ENCODE peak calls at places on chromosomes 3 and 15, in nine cellular contexts. Y is cardiac muscle cell, J is A673, M is A549, L is body of pancreas, A is SK-N-SH, N is HCT116, E is psoas muscle, S is right lobe of liver. V is an unnamed sample.

GRCh38 chr15:82805994-82806406 is at the start of gene FSD2:
- DNase-seq in Y (no peak), J (no peak), M (no peak), L (no peak), A (no peak), N (no peak), E (peak), S (no peak), V (no peak)

GRCh38 chr15:92645731-92646130 is 9.8 kb downstream of the FAM174B start:
- DNase-seq in Y (no peak), J (no peak), M (no peak), L (no peak), A (no peak), N (no peak), E (no peak), S (no peak), V (no peak)

GRCh38 chr3:134462236-134463059 is 23.3 kb downstream of the ANAPC13 start:
- DNase-seq in Y (peak), J (no peak), M (no peak), L (no peak), A (no peak), N (no peak), E (no peak), S (no peak), V (no peak)

GRCh38 chr15:94467034-94467433 is 235.7 kb downstream of the MCTP2 start:
- DNase-seq in Y (no peak), J (no peak), M (no peak), L (no peak), A (no peak), N (no peak), E (no peak), S (no peak), V (no peak)

GRCh38 chr3:34176723-34177122 is 378.3 kb downstream of the PDCD6IP start:
- DNase-seq in Y (no peak), J (no peak), M (no peak), L (no peak), A (no peak), N (no peak), E (no peak), S (no peak), V (no peak)

GRCh38 chr3:94543161-94543560 is 480.3 kb downstream of the NSUN3 start:
- DNase-seq in Y (no peak), J (no peak), M (no peak), L (no peak), A (no peak), N (no peak), E (no peak), S (no peak), V (no peak)

GRCh38 chr3:134189848-134190247 is 60.8 kb downstream of the RYK start:
- DNase-seq in Y (no peak), J (no peak), M (no peak), L (no peak), A (no peak), N (no peak), E (no peak), S (no peak), V (no peak)

GRCh38 chr3:30611613-30612421 is 5.4 kb downstream of the TGFBR2 start:
- DNase-seq in Y (peak), J (peak), M (peak), L (no peak), A (no peak), N (no peak), E (no peak), S (no peak), V (no peak)

GRCh38 chr15:83475551-83475950 is 28.4 kb downstream of the SH3GL3 start:
- DNase-seq in Y (peak), J (peak), M (no peak), L (no peak), A (no peak), N (no peak), E (no peak), S (no peak), V (no peak)

GRCh38 chr3:119627461-119627860 is 29.8 kb downstream of the PLA1A start:
- DNase-seq in Y (peak), J (no peak), M (no peak), L (no peak), A (no peak), N (no peak), E (no peak), S (no peak), V (no peak)

GRCh38 chr3:17122758-17123157 is 238.0 kb downstream of the PLCL2 start:
- DNase-seq in Y (no peak), J (no peak), M (no peak), L (no peak), A (no peak), N (no peak), E (no peak), S (no peak), V (no peak)

GRCh38 chr3:59937206-59937605 is 887.4 kb upstream of the CFAP20DC start:
- DNase-seq in Y (no peak), J (no peak), M (no peak), L (no peak), A (no peak), N (no peak), E (no peak), S (no peak), V (no peak)

GRCh38 chr3:38003371-38003816 is 12.8 kb downstream of the VILL start:
- DNase-seq in Y (peak), J (peak), M (peak), L (peak), A (peak), N (no peak), E (peak), S (peak), V (peak)

GRCh38 chr3:134381048-134381447 is 6.8 kb upstream of the AMOTL2 start:
- DNase-seq in Y (no peak), J (no peak), M (no peak), L (no peak), A (no peak), N (no peak), E (no peak), S (no peak), V (no peak)

GRCh38 chr3:127547761-127548605 is 42.5 kb downstream of the TPRA1 start:
- DNase-seq in Y (peak), J (peak), M (peak), L (peak), A (peak), N (peak), E (peak), S (peak), V (peak)

GRCh38 chr3:126546549-126547239 is 12.0 kb downstream of the C3orf22 start:
- DNase-seq in Y (no peak), J (no peak), M (no peak), L (peak), A (peak), N (no peak), E (no peak), S (no peak), V (no peak)

GRCh38 chr3:195462308-195462610 is 19.4 kb upstream of the ACAP2 start:
- DNase-seq in Y (no peak), J (no peak), M (no peak), L (no peak), A (no peak), N (no peak), E (no peak), S (no peak), V (no peak)

GRCh38 chr3:65485826-65486592 is 552.7 kb downstream of the MAGI1 start:
- DNase-seq in Y (peak), J (no peak), M (no peak), L (no peak), A (no peak), N (no peak), E (no peak), S (no peak), V (no peak)

GRCh38 chr15:57496946-57497944 is 94.5 kb upstream of the MYZAP start:
- DNase-seq in Y (no peak), J (no peak), M (no peak), L (peak), A (no peak), N (no peak), E (no peak), S (peak), V (no peak)

GRCh38 chr3:88101142-88101541 is 42.1 kb downstream of the ZNF654 start:
- DNase-seq in Y (no peak), J (no peak), M (no peak), L (no peak), A (no peak), N (no peak), E (no peak), S (no peak), V (no peak)

GRCh38 chr3:73512095-73512494 is 112.6 kb downstream of the PDZRN3 start:
- DNase-seq in Y (peak), J (no peak), M (no peak), L (no peak), A (no peak), N (no peak), E (no peak), S (no peak), V (no peak)

GRCh38 chr15:47746516-47746915 is 29.2 kb downstream of the SEMA6D start:
- DNase-seq in Y (no peak), J (no peak), M (no peak), L (no peak), A (no peak), N (no peak), E (no peak), S (no peak), V (no peak)

GRCh38 chr3:42701371-42702065 is 1.1 kb downstream of the HHATL start:
- DNase-seq in Y (peak), J (no peak), M (peak), L (peak), A (peak), N (no peak), E (peak), S (no peak), V (peak)

GRCh38 chr3:77446084-77446483 is 406.2 kb downstream of the ROBO2 start:
- DNase-seq in Y (no peak), J (no peak), M (no peak), L (no peak), A (no peak), N (no peak), E (no peak), S (no peak), V (no peak)

GRCh38 chr3:127365383-127365782 is 77.5 kb upstream of the PRR20G start:
- DNase-seq in Y (no peak), J (no peak), M (no peak), L (no peak), A (no peak), N (no peak), E (no peak), S (no peak), V (no peak)

GRCh38 chr3:102530443-102531195 is 95.8 kb downstream of the ZPLD1 start:
- DNase-seq in Y (peak), J (no peak), M (no peak), L (no peak), A (no peak), N (no peak), E (no peak), S (no peak), V (no peak)

GRCh38 chr3:102083971-102084370 is 234.7 kb downstream of the NFKBIZ start:
- DNase-seq in Y (peak), J (no peak), M (no peak), L (no peak), A (no peak), N (no peak), E (no peak), S (no peak), V (no peak)

GRCh38 chr15:33915571-33916407 is 52.5 kb upstream of the CHRM5 start:
- DNase-seq in Y (no peak), J (no peak), M (no peak), L (peak), A (no peak), N (no peak), E (no peak), S (no peak), V (no peak)

GRCh38 chr15:35014265-35014664 is 26.2 kb upstream of the ZNF770 start:
- DNase-seq in Y (no peak), J (no peak), M (no peak), L (no peak), A (no peak), N (no peak), E (no peak), S (no peak), V (no peak)

GRCh38 chr3:175489406-175489805 is 630.3 kb downstream of the NAALADL2 start:
- DNase-seq in Y (no peak), J (no peak), M (no peak), L (no peak), A (no peak), N (no peak), E (no peak), S (no peak), V (no peak)

GRCh38 chr3:88031543-88032148 is 27.2 kb downstream of the CGGBP1 start:
- DNase-seq in Y (peak), J (peak), M (peak), L (no peak), A (no peak), N (no peak), E (no peak), S (no peak), V (no peak)

GRCh38 chr15:81275711-81276417 is 48.1 kb downstream of the STARD5 start:
- DNase-seq in Y (peak), J (no peak), M (no peak), L (no peak), A (no peak), N (no peak), E (no peak), S (no peak), V (no peak)

GRCh38 chr3:21390136-21390535 is 360.9 kb downstream of the ZNF385D start:
- DNase-seq in Y (peak), J (no peak), M (no peak), L (no peak), A (no peak), N (no peak), E (no peak), S (no peak), V (no peak)

GRCh38 chr3:45841380-45841700 is 579 bp downstream of the LZTFL1 start:
- DNase-seq in Y (peak), J (no peak), M (no peak), L (no peak), A (no peak), N (no peak), E (peak), S (no peak), V (no peak)

GRCh38 chr3:185943363-185944106 is 5.7 kb upstream of the TRA2B start:
- DNase-seq in Y (peak), J (peak), M (peak), L (peak), A (peak), N (peak), E (peak), S (peak), V (peak)
- H3K27ac ChIP-seq in Y (no peak), J (peak), M (peak), L (peak), A (no peak), N (no peak), E (peak), S (peak), V (no peak)

DNA sequence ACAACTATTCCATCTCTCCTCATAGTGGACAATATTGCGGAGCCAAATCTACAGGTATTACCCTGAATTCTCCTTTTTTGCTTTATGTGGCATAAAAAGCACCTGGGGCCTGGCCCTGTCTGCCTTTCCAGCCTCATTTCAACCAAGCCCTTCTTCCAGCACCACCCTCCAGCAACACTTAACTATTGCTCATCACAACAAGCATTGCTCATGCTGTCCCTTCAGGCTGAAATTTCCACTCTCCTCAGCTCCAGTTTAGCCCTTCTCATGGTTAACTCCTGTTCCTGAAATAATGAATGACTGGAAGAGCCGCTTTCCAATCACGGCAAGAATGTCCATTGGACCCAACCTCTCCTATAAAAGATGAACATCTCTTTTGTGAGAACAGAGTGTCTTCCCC is 107.4 kb downstream of the P2RY1 start:
- DNase-seq in Y (no peak), J (no peak), M (no peak), L (no peak), A (no peak), N (no peak), E (no peak), S (no peak), V (no peak)
- H3K27ac ChIP-seq in Y (no peak), J (no peak), M (no peak), L (no peak), A (no peak), N (no peak), E (no peak), S (no peak), V (no peak)

GRCh38 chr3:117400303-117400702 is 690.7 kb downstream of the TUSC7 start:
- DNase-seq in Y (no peak), J (no peak), M (no peak), L (no peak), A (no peak), N (no peak), E (no peak), S (no peak), V (no peak)

GRCh38 chr3:117404153-117404552 is 694.6 kb downstream of the TUSC7 start:
- DNase-seq in Y (peak), J (no peak), M (no peak), L (no peak), A (no peak), N (no peak), E (no peak), S (no peak), V (no peak)

GRCh38 chr3:117398166-117398954 is 688.8 kb downstream of the TUSC7 start:
- DNase-seq in Y (no peak), J (no peak), M (no peak), L (peak), A (no peak), N (no peak), E (no peak), S (no peak), V (no peak)

GRCh38 chr3:117404756-117405155 is 695.2 kb downstream of the TUSC7 start:
- DNase-seq in Y (no peak), J (no peak), M (no peak), L (no peak), A (no peak), N (no peak), E (no peak), S (no peak), V (no peak)

DNA sequence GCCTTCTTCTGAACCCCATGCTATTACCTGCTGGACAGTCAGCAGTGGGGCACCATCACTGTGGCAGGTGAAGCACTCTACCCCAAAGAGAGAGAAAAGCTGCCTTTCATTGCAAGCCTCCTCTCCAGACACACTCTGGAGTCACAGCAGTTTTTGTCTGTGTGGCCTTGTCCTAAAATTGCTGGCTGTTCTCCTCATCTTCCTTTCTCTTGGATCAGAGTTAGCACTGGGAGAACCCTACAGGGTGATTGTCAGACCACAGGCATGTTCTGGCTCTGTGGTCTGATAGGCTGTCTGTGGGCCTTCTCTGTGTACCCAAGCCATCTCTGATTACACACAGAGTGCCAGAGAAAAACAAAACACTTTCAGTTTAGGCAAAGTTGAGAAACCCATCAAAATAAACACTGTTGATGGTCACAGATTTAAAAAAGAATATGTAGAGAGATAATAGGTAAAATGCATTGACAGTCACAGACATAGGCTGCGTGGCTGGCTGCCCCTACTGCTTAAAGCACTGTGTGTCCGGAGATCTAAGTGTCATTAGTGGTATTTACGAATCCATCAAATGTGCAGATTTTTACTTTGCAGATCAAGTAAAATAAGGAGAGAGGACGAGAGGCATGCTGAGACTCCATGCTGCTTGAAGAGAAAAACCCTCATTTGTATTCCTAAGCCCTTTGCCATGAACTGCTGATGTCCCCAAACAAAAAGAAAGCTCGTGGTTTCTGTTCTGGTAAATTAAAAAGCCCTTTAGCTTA is 689.9 kb downstream of the TUSC7 start:
- DNase-seq in Y (peak), J (no peak), M (no peak), L (no peak), A (no peak), N (no peak), E (no peak), S (no peak), V (no peak)
- H3K27ac ChIP-seq in Y (no peak), J (no peak), M (no peak), L (peak), A (peak), N (no peak), E (no peak), S (no peak), V (no peak)

DNA sequence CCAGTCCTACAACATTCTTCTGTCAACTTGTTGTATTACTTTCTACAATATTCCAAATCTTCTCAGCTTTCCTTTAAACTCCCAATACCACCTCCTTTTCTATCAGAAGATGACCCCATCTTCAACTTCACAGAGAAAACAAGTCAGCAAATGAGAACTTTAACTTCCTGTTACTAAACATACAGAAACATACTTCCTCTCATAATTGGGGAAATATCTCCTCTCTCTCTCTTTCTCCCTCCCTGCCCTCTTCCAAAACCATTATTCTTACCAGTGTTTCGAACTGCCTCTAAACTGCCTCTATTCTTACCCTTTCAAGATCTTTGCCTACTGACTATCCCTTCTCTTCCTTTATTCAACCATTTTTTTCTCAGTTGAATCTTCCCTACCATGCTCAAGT is 1.7 kb upstream of the SNAP23 start:
- DNase-seq in Y (no peak), J (no peak), M (no peak), L (no peak), A (no peak), N (no peak), E (no peak), S (no peak), V (no peak)
- H3K27ac ChIP-seq in Y (no peak), J (peak), M (no peak), L (peak), A (no peak), N (no peak), E (peak), S (peak), V (no peak)